ENCODE peak calls at places on chromosomes 12 and 14, in ten cellular contexts. One of them, this sample, is unnamed.

GRCh38 chr14:95067526-95067925 is 89.8 kb downstream of the DICER1 start:
- DNase-seq in NCI-H526 treated with DMSO at 0.1 percent for 48 hours: no peak
- DNase-seq in smooth muscle cell of the brain vasculature: no peak
- DNase-seq in AG08396: no peak
- DNase-seq in posterior cingulate gyrus: no peak
- DNase-seq in adipocyte: no peak
- DNase-seq in HuH-7: no peak
- DNase-seq in foreskin fibroblast: no peak
- DNase-seq in activated effector memory CD4-positive, alpha-beta T cell treated with anti-CD3 and anti-CD28 coated beads, Interleukin-2, amount 50 U/mL, for 16 hours: no peak
- DNase-seq in hepatic stellate cell: no peak
- DNase-seq in this sample: no peak

GRCh38 chr14:92939699-92940098 is 16.7 kb downstream of the CHGA start:
- DNase-seq in adipocyte: no peak
- DNase-seq in hepatic stellate cell: no peak
- DNase-seq in NCI-H526 treated with DMSO at 0.1 percent for 48 hours: no peak
- DNase-seq in HuH-7: no peak
- DNase-seq in AG08396: no peak
- DNase-seq in smooth muscle cell of the brain vasculature: no peak
- DNase-seq in foreskin fibroblast: no peak
- DNase-seq in posterior cingulate gyrus: no peak
- DNase-seq in activated effector memory CD4-positive, alpha-beta T cell treated with anti-CD3 and anti-CD28 coated beads, Interleukin-2, amount 50 U/mL, for 16 hours: no peak
- DNase-seq in this sample: no peak

GRCh38 chr14:99309220-99309766 is 37.3 kb upstream of the BCL11B start:
- DNase-seq in smooth muscle cell of the brain vasculature: no peak
- DNase-seq in NCI-H526 treated with DMSO at 0.1 percent for 48 hours: no peak
- DNase-seq in AG08396: no peak
- DNase-seq in HuH-7: no peak
- DNase-seq in foreskin fibroblast: no peak
- DNase-seq in hepatic stellate cell: no peak
- DNase-seq in adipocyte: no peak
- DNase-seq in activated effector memory CD4-positive, alpha-beta T cell treated with anti-CD3 and anti-CD28 coated beads, Interleukin-2, amount 50 U/mL, for 16 hours: peak
- DNase-seq in posterior cingulate gyrus: no peak
- DNase-seq in this sample: no peak

GRCh38 chr12:50103767-50104321 is at the start of gene GPD1:
- DNase-seq in smooth muscle cell of the brain vasculature: no peak
- DNase-seq in posterior cingulate gyrus: peak
- DNase-seq in NCI-H526 treated with DMSO at 0.1 percent for 48 hours: peak
- DNase-seq in adipocyte: peak
- DNase-seq in foreskin fibroblast: no peak
- DNase-seq in AG08396: peak
- DNase-seq in activated effector memory CD4-positive, alpha-beta T cell treated with anti-CD3 and anti-CD28 coated beads, Interleukin-2, amount 50 U/mL, for 16 hours: peak
- DNase-seq in HuH-7: no peak
- DNase-seq in hepatic stellate cell: peak
- DNase-seq in this sample: no peak

GRCh38 chr12:124107299-124107698 is 134.3 kb downstream of the ZNF664 start:
- DNase-seq in smooth muscle cell of the brain vasculature: no peak
- DNase-seq in adipocyte: no peak
- DNase-seq in HuH-7: no peak
- DNase-seq in foreskin fibroblast: no peak
- DNase-seq in posterior cingulate gyrus: no peak
- DNase-seq in NCI-H526 treated with DMSO at 0.1 percent for 48 hours: no peak
- DNase-seq in hepatic stellate cell: no peak
- DNase-seq in activated effector memory CD4-positive, alpha-beta T cell treated with anti-CD3 and anti-CD28 coated beads, Interleukin-2, amount 50 U/mL, for 16 hours: no peak
- DNase-seq in AG08396: no peak
- DNase-seq in this sample: no peak

GRCh38 chr12:68951652-68952051 is 18.7 kb upstream of the CPM start:
- DNase-seq in foreskin fibroblast: peak
- DNase-seq in adipocyte: no peak
- DNase-seq in activated effector memory CD4-positive, alpha-beta T cell treated with anti-CD3 and anti-CD28 coated beads, Interleukin-2, amount 50 U/mL, for 16 hours: no peak
- DNase-seq in NCI-H526 treated with DMSO at 0.1 percent for 48 hours: no peak
- DNase-seq in smooth muscle cell of the brain vasculature: no peak
- DNase-seq in hepatic stellate cell: no peak
- DNase-seq in HuH-7: no peak
- DNase-seq in AG08396: no peak
- DNase-seq in posterior cingulate gyrus: no peak
- DNase-seq in this sample: no peak

GRCh38 chr14:104393898-104394605 is 185.5 kb upstream of the C14orf180 start:
- DNase-seq in HuH-7: no peak
- DNase-seq in posterior cingulate gyrus: peak
- DNase-seq in hepatic stellate cell: no peak
- DNase-seq in AG08396: no peak
- DNase-seq in activated effector memory CD4-positive, alpha-beta T cell treated with anti-CD3 and anti-CD28 coated beads, Interleukin-2, amount 50 U/mL, for 16 hours: peak
- DNase-seq in foreskin fibroblast: no peak
- DNase-seq in smooth muscle cell of the brain vasculature: no peak
- DNase-seq in adipocyte: no peak
- DNase-seq in NCI-H526 treated with DMSO at 0.1 percent for 48 hours: no peak
- DNase-seq in this sample: no peak

GRCh38 chr12:6764011-6764828 is 1.9 kb upstream of the PTMS start:
- DNase-seq in activated effector memory CD4-positive, alpha-beta T cell treated with anti-CD3 and anti-CD28 coated beads, Interleukin-2, amount 50 U/mL, for 16 hours: peak
- DNase-seq in HuH-7: peak
- DNase-seq in posterior cingulate gyrus: peak
- DNase-seq in foreskin fibroblast: peak
- DNase-seq in smooth muscle cell of the brain vasculature: peak
- DNase-seq in NCI-H526 treated with DMSO at 0.1 percent for 48 hours: peak
- DNase-seq in hepatic stellate cell: peak
- DNase-seq in adipocyte: peak
- DNase-seq in AG08396: peak
- DNase-seq in this sample: peak

GRCh38 chr12:3259976-3260375 is 182.8 kb downstream of the TSPAN9 start:
- DNase-seq in hepatic stellate cell: no peak
- DNase-seq in foreskin fibroblast: no peak
- DNase-seq in adipocyte: no peak
- DNase-seq in activated effector memory CD4-positive, alpha-beta T cell treated with anti-CD3 and anti-CD28 coated beads, Interleukin-2, amount 50 U/mL, for 16 hours: no peak
- DNase-seq in posterior cingulate gyrus: no peak
- DNase-seq in HuH-7: no peak
- DNase-seq in NCI-H526 treated with DMSO at 0.1 percent for 48 hours: no peak
- DNase-seq in AG08396: no peak
- DNase-seq in smooth muscle cell of the brain vasculature: no peak
- DNase-seq in this sample: no peak

GRCh38 chr14:72904840-72905561 is 11.1 kb upstream of the DPF3 start:
- DNase-seq in activated effector memory CD4-positive, alpha-beta T cell treated with anti-CD3 and anti-CD28 coated beads, Interleukin-2, amount 50 U/mL, for 16 hours: peak
- DNase-seq in hepatic stellate cell: peak
- DNase-seq in posterior cingulate gyrus: peak
- DNase-seq in adipocyte: peak
- DNase-seq in HuH-7: no peak
- DNase-seq in smooth muscle cell of the brain vasculature: no peak
- DNase-seq in NCI-H526 treated with DMSO at 0.1 percent for 48 hours: peak
- DNase-seq in foreskin fibroblast: peak
- DNase-seq in AG08396: peak
- DNase-seq in this sample: peak

GRCh38 chr12:1530592-1531159 is 63.7 kb downstream of the FBXL14 start:
- DNase-seq in activated effector memory CD4-positive, alpha-beta T cell treated with anti-CD3 and anti-CD28 coated beads, Interleukin-2, amount 50 U/mL, for 16 hours: no peak
- DNase-seq in adipocyte: peak
- DNase-seq in NCI-H526 treated with DMSO at 0.1 percent for 48 hours: no peak
- DNase-seq in posterior cingulate gyrus: no peak
- DNase-seq in smooth muscle cell of the brain vasculature: no peak
- DNase-seq in foreskin fibroblast: no peak
- DNase-seq in HuH-7: no peak
- DNase-seq in AG08396: peak
- DNase-seq in hepatic stellate cell: no peak
- DNase-seq in this sample: no peak

GRCh38 chr14:95025218-95025617 is 132.1 kb downstream of the DICER1 start:
- DNase-seq in foreskin fibroblast: no peak
- DNase-seq in adipocyte: no peak
- DNase-seq in activated effector memory CD4-positive, alpha-beta T cell treated with anti-CD3 and anti-CD28 coated beads, Interleukin-2, amount 50 U/mL, for 16 hours: no peak
- DNase-seq in AG08396: no peak
- DNase-seq in posterior cingulate gyrus: peak
- DNase-seq in HuH-7: no peak
- DNase-seq in smooth muscle cell of the brain vasculature: no peak
- DNase-seq in NCI-H526 treated with DMSO at 0.1 percent for 48 hours: no peak
- DNase-seq in hepatic stellate cell: no peak
- DNase-seq in this sample: no peak

GRCh38 chr14:101480747-101481530 is 80.4 kb upstream of the DIO3 start:
- DNase-seq in smooth muscle cell of the brain vasculature: no peak
- DNase-seq in adipocyte: peak
- DNase-seq in foreskin fibroblast: no peak
- DNase-seq in hepatic stellate cell: no peak
- DNase-seq in NCI-H526 treated with DMSO at 0.1 percent for 48 hours: no peak
- DNase-seq in AG08396: no peak
- DNase-seq in posterior cingulate gyrus: peak
- DNase-seq in activated effector memory CD4-positive, alpha-beta T cell treated with anti-CD3 and anti-CD28 coated beads, Interleukin-2, amount 50 U/mL, for 16 hours: peak
- DNase-seq in HuH-7: no peak
- DNase-seq in this sample: no peak

GRCh38 chr14:94481468-94482131 is 5.6 kb upstream of the SERPINA9 start:
- DNase-seq in hepatic stellate cell: peak
- DNase-seq in AG08396: peak
- DNase-seq in foreskin fibroblast: no peak
- DNase-seq in NCI-H526 treated with DMSO at 0.1 percent for 48 hours: no peak
- DNase-seq in HuH-7: no peak
- DNase-seq in posterior cingulate gyrus: no peak
- DNase-seq in adipocyte: peak
- DNase-seq in activated effector memory CD4-positive, alpha-beta T cell treated with anti-CD3 and anti-CD28 coated beads, Interleukin-2, amount 50 U/mL, for 16 hours: no peak
- DNase-seq in smooth muscle cell of the brain vasculature: no peak
- DNase-seq in this sample: no peak

GRCh38 chr12:47080725-47081502 is 1.2 kb upstream of the AMIGO2 start:
- DNase-seq in hepatic stellate cell: no peak
- DNase-seq in HuH-7: peak
- DNase-seq in adipocyte: no peak
- DNase-seq in posterior cingulate gyrus: peak
- DNase-seq in foreskin fibroblast: no peak
- DNase-seq in NCI-H526 treated with DMSO at 0.1 percent for 48 hours: no peak
- DNase-seq in activated effector memory CD4-positive, alpha-beta T cell treated with anti-CD3 and anti-CD28 coated beads, Interleukin-2, amount 50 U/mL, for 16 hours: peak
- DNase-seq in AG08396: no peak
- DNase-seq in smooth muscle cell of the brain vasculature: no peak
- DNase-seq in this sample: no peak

GRCh38 chr14:105223770-105224544 is 24.4 kb upstream of the BTBD6 start:
- DNase-seq in NCI-H526 treated with DMSO at 0.1 percent for 48 hours: no peak
- DNase-seq in adipocyte: no peak
- DNase-seq in activated effector memory CD4-positive, alpha-beta T cell treated with anti-CD3 and anti-CD28 coated beads, Interleukin-2, amount 50 U/mL, for 16 hours: no peak
- DNase-seq in foreskin fibroblast: no peak
- DNase-seq in hepatic stellate cell: no peak
- DNase-seq in AG08396: no peak
- DNase-seq in HuH-7: no peak
- DNase-seq in smooth muscle cell of the brain vasculature: no peak
- DNase-seq in posterior cingulate gyrus: no peak
- DNase-seq in this sample: no peak

GRCh38 chr14:104718147-104718546 is 5.9 kb upstream of the ADSS1 start:
- DNase-seq in AG08396: no peak
- DNase-seq in adipocyte: no peak
- DNase-seq in hepatic stellate cell: no peak
- DNase-seq in smooth muscle cell of the brain vasculature: no peak
- DNase-seq in posterior cingulate gyrus: no peak
- DNase-seq in activated effector memory CD4-positive, alpha-beta T cell treated with anti-CD3 and anti-CD28 coated beads, Interleukin-2, amount 50 U/mL, for 16 hours: no peak
- DNase-seq in foreskin fibroblast: no peak
- DNase-seq in NCI-H526 treated with DMSO at 0.1 percent for 48 hours: no peak
- DNase-seq in HuH-7: no peak
- DNase-seq in this sample: no peak

GRCh38 chr12:68290126-68290525 is 36.7 kb upstream of the IL22 start:
- DNase-seq in activated effector memory CD4-positive, alpha-beta T cell treated with anti-CD3 and anti-CD28 coated beads, Interleukin-2, amount 50 U/mL, for 16 hours: peak
- DNase-seq in foreskin fibroblast: no peak
- DNase-seq in NCI-H526 treated with DMSO at 0.1 percent for 48 hours: no peak
- DNase-seq in smooth muscle cell of the brain vasculature: no peak
- DNase-seq in adipocyte: no peak
- DNase-seq in AG08396: no peak
- DNase-seq in HuH-7: no peak
- DNase-seq in hepatic stellate cell: no peak
- DNase-seq in posterior cingulate gyrus: no peak
- DNase-seq in this sample: no peak

GRCh38 chr12:52506858-52507715 is 13.1 kb downstream of the KRT5 start:
- DNase-seq in foreskin fibroblast: peak
- DNase-seq in AG08396: peak
- DNase-seq in activated effector memory CD4-positive, alpha-beta T cell treated with anti-CD3 and anti-CD28 coated beads, Interleukin-2, amount 50 U/mL, for 16 hours: no peak
- DNase-seq in adipocyte: peak
- DNase-seq in hepatic stellate cell: peak
- DNase-seq in posterior cingulate gyrus: no peak
- DNase-seq in smooth muscle cell of the brain vasculature: no peak
- DNase-seq in NCI-H526 treated with DMSO at 0.1 percent for 48 hours: no peak
- DNase-seq in HuH-7: peak
- DNase-seq in this sample: no peak